ENCODE peak calls at places on chromosomes 16 and 17, in four cellular contexts. V is K562, W is HepG2, D is GM12878. A is an unnamed sample.

GRCh38 chr17:68512967-68513474 is 791 bp downstream of the PRKAR1A start:
- DNase-seq in V (peak), W (no peak), D (no peak), A (peak)

GRCh38 chr16:72987480-72987901 is 60.4 kb downstream of the ZFHX3 start:
- DNase-seq in V (no peak), W (no peak), D (no peak), A (no peak)

GRCh38 chr17:77647531-77647930 is 311.0 kb upstream of the TNRC6C start:
- DNase-seq in V (no peak), W (no peak), D (no peak), A (no peak)

GRCh38 chr17:4187076-4187475 is 44.1 kb downstream of the CYB5D2 start:
- DNase-seq in V (no peak), W (no peak), D (no peak), A (no peak)

GRCh38 chr17:46011711-46012505 is 12.9 kb downstream of the STH start:
- DNase-seq in V (no peak), W (no peak), D (no peak), A (no peak)

GRCh38 chr17:38674013-38674748 is 576 bp downstream of the EPOP start:
- DNase-seq in V (no peak), W (no peak), D (no peak), A (no peak)

GRCh38 chr16:15583526-15583925 is 59.4 kb downstream of the MARF1 start:
- DNase-seq in V (no peak), W (no peak), D (no peak), A (no peak)

GRCh38 chr16:85463228-85463611 is 149.9 kb upstream of the GSE1 start:
- DNase-seq in V (peak), W (no peak), D (no peak), A (no peak)

GRCh38 chr16:23452221-23452571 is 793 bp downstream of the COG7 start:
- DNase-seq in V (no peak), W (no peak), D (no peak), A (no peak)

GRCh38 chr17:52154466-52154865 is 4.0 kb downstream of the CA10 start:
- DNase-seq in V (no peak), W (no peak), D (no peak), A (no peak)

GRCh38 chr16:11413907-11414595 is 68.8 kb downstream of the RMI2 start:
- DNase-seq in V (no peak), W (no peak), D (no peak), A (no peak)

GRCh38 chr16:53099318-53100130 is 44.7 kb downstream of the CHD9 start:
- DNase-seq in V (peak), W (peak), D (peak), A (peak)

GRCh38 chr17:79794659-79795511 is 2.0 kb downstream of the CBX8 start:
- DNase-seq in V (no peak), W (no peak), D (no peak), A (no peak)

GRCh38 chr17:33562792-33563191 is 269.7 kb upstream of the ASIC2 start:
- DNase-seq in V (no peak), W (no peak), D (no peak), A (no peak)

GRCh38 chr17:52419256-52419655 is 260.7 kb upstream of the CA10 start:
- DNase-seq in V (no peak), W (peak), D (no peak), A (no peak)

GRCh38 chr17:29618272-29619065 is 4.2 kb downstream of the CORO6 start:
- DNase-seq in V (no peak), W (no peak), D (no peak), A (no peak)

GRCh38 chr16:79677799-79678525 is 77.4 kb upstream of the MAF start:
- DNase-seq in V (no peak), W (no peak), D (no peak), A (no peak)

GRCh38 chr16:79673635-79674034 is 73.1 kb upstream of the MAF start:
- DNase-seq in V (no peak), W (no peak), D (no peak), A (no peak)

DNA sequence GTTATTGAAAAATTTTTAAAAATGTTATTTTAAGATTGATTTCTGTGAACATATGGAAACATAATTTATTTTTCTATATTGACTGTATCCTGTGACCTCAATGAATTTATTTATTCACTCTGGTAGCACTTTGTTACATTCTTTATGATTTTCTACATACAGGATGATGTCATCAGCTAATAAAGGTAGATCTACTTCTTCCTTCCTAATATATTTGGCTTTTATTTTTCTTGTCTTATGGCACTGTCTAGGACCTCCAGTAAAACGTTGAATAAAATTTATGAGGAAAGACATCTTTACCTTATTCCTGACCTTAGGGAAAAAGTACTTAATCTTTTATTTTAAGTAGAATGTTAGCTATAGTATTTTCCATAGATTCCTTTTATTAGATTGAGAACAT is 78.8 kb upstream of the MAF start:
- DNase-seq in V (no peak), W (no peak), D (no peak), A (no peak)
- TF ChIP-seq SP1 in V (no peak), W (no peak), D (no peak), A (no peak)

DNA sequence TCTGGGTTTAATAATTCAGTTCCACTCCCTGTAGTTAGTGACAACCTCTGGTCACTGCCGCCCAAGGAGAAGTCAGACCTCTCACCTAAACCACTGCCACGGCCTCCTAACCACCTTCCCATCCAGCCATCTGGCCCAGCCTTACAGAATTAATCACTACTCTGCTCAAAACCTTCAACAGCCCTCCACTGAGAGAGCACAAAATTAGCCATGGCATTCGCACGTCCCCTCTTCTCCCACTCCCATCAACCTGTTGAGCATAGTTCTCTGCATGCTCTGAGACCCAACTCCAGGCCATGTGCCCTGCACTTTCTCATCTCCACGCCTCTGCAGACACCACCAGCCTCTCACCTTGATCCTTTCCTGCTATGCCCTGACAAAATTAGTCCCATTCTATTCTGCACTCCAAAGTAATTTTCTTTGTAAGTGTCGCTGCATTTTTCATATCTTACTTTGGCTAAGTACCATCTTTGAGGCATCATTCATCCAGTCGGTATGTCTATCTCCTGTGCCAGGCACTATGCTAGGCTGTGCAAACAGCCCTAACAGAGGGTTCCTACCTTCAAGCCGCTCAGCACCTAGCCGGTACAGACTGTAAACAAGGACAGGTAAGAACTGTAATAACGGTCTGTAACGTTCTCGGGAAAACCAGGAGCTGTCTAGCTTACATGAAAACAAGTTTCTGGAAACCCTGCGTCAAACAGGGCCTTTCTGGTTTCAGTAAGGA is 961 bp downstream of the COPRS start:
- DNase-seq in V (no peak), W (no peak), D (no peak), A (no peak)
- TF ChIP-seq FOXM1 in V (no peak), W (no peak), D (no peak), A (no peak)

DNA sequence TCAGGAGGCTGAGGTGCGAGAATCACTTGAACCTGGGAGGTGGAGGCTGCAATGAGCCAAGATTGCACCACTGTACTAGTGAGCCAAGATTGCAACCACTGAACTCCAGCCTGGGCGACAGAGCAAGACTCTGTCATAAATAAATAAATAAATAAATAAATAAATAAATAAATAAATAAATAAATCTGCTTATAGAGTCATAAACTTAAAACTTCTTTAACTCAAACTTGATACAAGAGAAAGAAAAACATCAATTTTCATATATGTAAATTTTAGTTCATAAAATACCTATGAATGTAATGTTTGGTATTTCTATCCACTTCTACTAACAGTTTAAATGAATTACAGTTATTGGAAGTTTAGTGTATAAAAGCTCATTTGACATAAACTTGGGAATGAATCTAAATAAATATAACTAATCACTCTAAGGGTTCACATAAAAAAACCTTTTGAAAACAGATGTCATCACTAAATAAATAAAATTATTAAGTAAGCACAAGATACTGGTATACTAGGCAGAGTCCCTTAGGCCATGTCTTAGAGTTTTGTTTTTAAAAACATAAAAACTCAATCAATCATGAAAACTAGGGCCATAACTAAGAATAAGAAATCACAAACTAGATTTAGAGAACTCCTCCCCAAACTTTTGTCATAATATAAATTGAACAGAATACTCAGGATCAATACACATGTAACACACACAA is 54.1 kb downstream of the SMURF2 start:
- DNase-seq in V (no peak), W (no peak), D (no peak), A (no peak)
- TF ChIP-seq SP1 in V (no peak), W (no peak), D (no peak), A (no peak)

GRCh38 chr16:26816885-26817571 is 249.7 kb upstream of the C16orf82 start:
- DNase-seq in V (peak), W (no peak), D (no peak), A (no peak)
- TF ChIP-seq FOXM1 in V (no peak), W (no peak), D (no peak), A (no peak)

GRCh38 chr17:78745407-78746088 is 36.5 kb downstream of the CYTH1 start:
- DNase-seq in V (no peak), W (peak), D (no peak), A (no peak)
- TF ChIP-seq SP1 in V (no peak), W (no peak), D (no peak), A (no peak)

GRCh38 chr17:82457071-82457789 is 1.3 kb upstream of the NARF start:
- DNase-seq in V (peak), W (peak), D (no peak), A (no peak)

GRCh38 chr17:82458130-82458884 is at the start of gene NARF:
- DNase-seq in V (peak), W (peak), D (peak), A (peak)

GRCh38 chr17:82457790-82458129 is 781 bp upstream of the NARF start:
- DNase-seq in V (no peak), W (no peak), D (peak), A (no peak)

GRCh38 chr17:82461827-82462524 is 3.4 kb downstream of the NARF start:
- DNase-seq in V (peak), W (peak), D (no peak), A (no peak)

GRCh38 chr17:82458885-82459424 is 414 bp downstream of the NARF start:
- DNase-seq in V (no peak), W (no peak), D (no peak), A (no peak)
- TF ChIP-seq FOXM1 in V (no peak), W (no peak), D (no peak), A (no peak)

GRCh38 chr17:31593806-31594205 is 202.3 kb downstream of the RAB11FIP4 start:
- DNase-seq in V (no peak), W (no peak), D (no peak), A (no peak)
- TF ChIP-seq SP1 in V (no peak), W (no peak), D (no peak), A (no peak)